ENCODE peak calls at places on chromosomes 11 and 22, in ten cellular contexts. Y, R, W, E, U, G, A, F, L and H are unnamed samples.

GRCh38 chr11:11793073-11793472 is 48.7 kb upstream of the USP47 start:
- DNase-seq in Y (no peak), R (no peak), W (no peak), E (no peak), U (no peak), G (no peak), A (no peak), F (no peak), L (no peak), H (no peak)

GRCh38 chr11:69560141-69560790 is 78.8 kb downstream of the LINC01488 start:
- DNase-seq in Y (no peak), R (no peak), W (no peak), E (no peak), U (no peak), G (no peak), A (no peak), F (no peak), L (no peak), H (no peak)

GRCh38 chr11:10366568-10367331 is 61.9 kb downstream of the ADM start:
- DNase-seq in Y (peak; percentile 82), R (peak; percentile 81), W (peak; percentile 24), E (peak; percentile 58), U (peak; percentile 87), G (peak; percentile 95), A (peak; percentile 78), F (peak; percentile 90), L (peak; percentile 61), H (peak; percentile 31)

GRCh38 chr22:49825944-49826602 is 1.6 kb downstream of the BRD1 start:
- DNase-seq in Y (no peak), R (peak; percentile 61), W (no peak), E (peak; percentile 75), U (no peak), G (no peak), A (no peak), F (no peak), L (peak; percentile 35), H (no peak)

GRCh38 chr22:24503851-24504170 is 8.7 kb downstream of the UPB1 start:
- DNase-seq in Y (no peak), R (no peak), W (no peak), E (no peak), U (no peak), G (no peak), A (no peak), F (no peak), L (no peak), H (no peak)

GRCh38 chr22:40524392-40525249 is 111.9 kb downstream of the MRTFA start:
- DNase-seq in Y (no peak), R (no peak), W (no peak), E (peak; percentile 16), U (no peak), G (no peak), A (no peak), F (no peak), L (no peak), H (no peak)

GRCh38 chr11:23585700-23586099 is 725.4 kb upstream of the CCDC179 start:
- DNase-seq in Y (no peak), R (no peak), W (no peak), E (no peak), U (no peak), G (no peak), A (no peak), F (no peak), L (no peak), H (no peak)

GRCh38 chr22:22576244-22576988 is 17.4 kb upstream of the PRAME start:
- DNase-seq in Y (no peak), R (peak; percentile 45), W (no peak), E (peak; percentile 11), U (peak; percentile 41), G (no peak), A (peak; percentile 51), F (no peak), L (peak; percentile 40), H (peak; percentile 45)

GRCh38 chr11:130606781-130607511 is 158.5 kb downstream of the ADAMTS15 start:
- DNase-seq in Y (no peak), R (no peak), W (no peak), E (no peak), U (no peak), G (peak; percentile 75), A (no peak), F (no peak), L (no peak), H (no peak)

GRCh38 chr11:45087301-45087700 is 59.1 kb upstream of the PRDM11 start:
- DNase-seq in Y (no peak), R (no peak), W (no peak), E (no peak), U (no peak), G (no peak), A (no peak), F (no peak), L (no peak), H (no peak)

GRCh38 chr11:32385998-32386397 is 49.3 kb downstream of the WT1 start:
- DNase-seq in Y (no peak), R (peak; percentile 24), W (no peak), E (peak; percentile 5), U (no peak), G (no peak), A (no peak), F (peak; percentile 21), L (no peak), H (no peak)

GRCh38 chr11:100716848-100717247 is 29.8 kb downstream of the ARHGAP42 start:
- DNase-seq in Y (no peak), R (no peak), W (no peak), E (no peak), U (no peak), G (no peak), A (no peak), F (no peak), L (no peak), H (no peak)

GRCh38 chr11:100719362-100719761 is 32.3 kb downstream of the ARHGAP42 start:
- DNase-seq in Y (no peak), R (no peak), W (no peak), E (no peak), U (no peak), G (no peak), A (no peak), F (peak; percentile 19), L (no peak), H (no peak)

GRCh38 chr11:100712618-100713017 is 25.5 kb downstream of the ARHGAP42 start:
- DNase-seq in Y (no peak), R (no peak), W (no peak), E (no peak), U (no peak), G (no peak), A (no peak), F (no peak), L (no peak), H (no peak)

GRCh38 chr11:100711984-100712383 is 24.9 kb downstream of the ARHGAP42 start:
- DNase-seq in Y (no peak), R (no peak), W (no peak), E (no peak), U (no peak), G (no peak), A (no peak), F (no peak), L (no peak), H (no peak)

DNA sequence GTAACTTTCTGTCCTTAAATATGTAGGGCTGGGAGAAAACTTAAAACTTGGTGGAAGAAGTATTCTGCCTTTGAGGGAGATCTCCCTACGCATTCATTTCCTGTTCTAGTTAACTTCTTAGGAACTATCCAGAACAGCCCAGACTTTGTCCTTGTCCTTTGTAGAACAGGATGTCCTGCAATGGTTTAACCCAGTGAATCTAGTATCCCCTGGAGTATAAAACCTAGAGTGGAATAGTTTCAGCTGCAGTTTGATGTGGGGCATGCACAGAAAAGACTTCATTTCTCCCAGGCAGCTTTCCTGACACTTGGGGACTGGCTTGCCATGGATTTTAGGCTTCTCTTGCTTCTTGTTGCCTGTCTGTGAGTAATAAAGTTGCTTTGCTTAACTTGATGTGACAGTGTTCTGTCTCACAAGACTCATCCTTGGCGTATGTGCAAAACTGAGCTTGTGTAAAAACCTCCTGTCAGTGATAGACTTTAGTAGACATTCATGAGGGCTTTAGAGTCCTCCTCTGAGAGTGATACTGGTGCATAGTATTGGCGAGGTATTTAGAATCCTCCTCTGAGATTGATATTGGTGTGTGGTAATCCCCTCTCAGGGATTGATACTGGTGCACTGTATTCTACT is 28.2 kb downstream of the ARHGAP42 start:
- DNase-seq in Y (no peak), R (no peak), W (no peak), E (no peak), U (no peak), G (no peak), A (no peak), F (no peak), L (no peak), H (no peak)
- TF ChIP-seq POLR2A in Y (no peak), R (peak; percentile 13), W (no peak), E (no peak), U (peak; percentile 30), G (no peak), A (no peak), F (no peak), L (no peak), H (no peak)

GRCh38 chr11:127362754-127363153 is 362.2 kb upstream of the KIRREL3 start:
- DNase-seq in Y (no peak), R (no peak), W (no peak), E (no peak), U (no peak), G (no peak), A (no peak), F (no peak), L (no peak), H (no peak)
- TF ChIP-seq POLR2A in Y (no peak), R (no peak), W (no peak), E (no peak), U (no peak), G (no peak), A (no peak), F (no peak), L (no peak), H (no peak)

GRCh38 chr11:122758361-122758760 is 79.9 kb upstream of the CRTAM start:
- DNase-seq in Y (no peak), R (no peak), W (no peak), E (no peak), U (no peak), G (peak; percentile 33), A (no peak), F (no peak), L (no peak), H (no peak)
- TF ChIP-seq POLR2A in Y (no peak), R (no peak), W (no peak), E (no peak), U (no peak), G (no peak), A (no peak), F (no peak), L (no peak), H (no peak)

DNA sequence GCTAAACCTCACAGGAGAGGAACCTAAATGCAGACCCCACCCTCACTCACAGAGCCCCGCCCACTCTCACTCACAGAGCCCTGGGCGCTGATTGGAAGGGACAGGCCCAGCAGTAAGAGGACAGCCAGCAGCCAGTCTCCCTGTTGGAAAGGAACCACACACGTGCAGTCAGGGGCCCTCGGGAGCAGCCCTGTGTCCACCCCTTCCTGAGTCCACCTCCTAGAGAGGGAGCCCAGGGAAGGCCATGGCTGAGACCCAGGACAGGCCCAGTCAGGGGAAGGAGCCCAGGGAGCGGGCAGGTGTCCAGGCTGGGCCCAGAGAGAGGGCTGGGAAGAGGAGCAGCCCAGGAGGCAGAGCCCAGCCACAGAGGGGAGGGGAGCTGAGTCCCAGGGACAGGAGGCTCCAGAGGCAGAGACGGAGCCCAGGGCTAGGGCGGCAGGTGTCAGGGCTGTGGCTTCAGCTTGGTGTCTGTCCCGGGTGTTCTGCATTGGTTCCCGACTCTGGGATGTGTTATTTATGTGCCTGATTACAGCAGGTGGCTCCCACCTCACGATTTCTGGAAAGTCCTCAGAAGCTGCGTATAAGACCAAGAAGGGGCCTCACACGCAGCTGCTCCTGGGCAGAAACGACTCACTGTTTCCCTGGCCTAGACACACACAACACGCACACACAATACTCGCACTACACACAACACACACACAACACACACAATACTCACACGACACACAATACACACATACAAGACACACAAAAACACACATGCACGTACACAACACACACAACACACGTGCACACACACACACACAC is 9.0 kb upstream of the APOBEC3H start:
- DNase-seq in Y (peak; percentile 64), R (no peak), W (no peak), E (no peak), U (no peak), G (peak; percentile 74), A (no peak), F (no peak), L (no peak), H (no peak)
- TF ChIP-seq POLR2A in Y (no peak), R (no peak), W (no peak), E (no peak), U (no peak), G (no peak), A (no peak), F (no peak), L (no peak), H (no peak)